ENCODE peak calls at places on chromosomes 2 and 18, in four cellular contexts. Z is HL-60, H is GM12878, R is K562. V is an unnamed sample.

GRCh38 chr2:54212456-54212855 is 43.6 kb downstream of the TSPYL6 start:
- DNase-seq in Z (no peak), H (no peak), R (no peak), V (no peak)

GRCh38 chr2:135904590-135904989 is 28.3 kb upstream of the MCM6 start:
- DNase-seq in Z (no peak), H (no peak), R (no peak), V (no peak)

GRCh38 chr2:163732718-163733117 is 3.1 kb downstream of the FIGN start:
- DNase-seq in Z (no peak), H (no peak), R (no peak), V (no peak)

GRCh38 chr2:72028996-72029395 is 118.7 kb downstream of the CYP26B1 start:
- DNase-seq in Z (no peak), H (no peak), R (no peak), V (no peak)

GRCh38 chr2:41998789-41999470 is 48.9 kb upstream of the PKDCC start:
- DNase-seq in Z (no peak), H (no peak), R (no peak), V (no peak)

GRCh38 chr2:37554157-37554515 is 117.3 kb downstream of the CDC42EP3 start:
- DNase-seq in Z (no peak), H (no peak), R (no peak), V (no peak)

GRCh38 chr2:222643134-222643533 is 12.8 kb downstream of the FARSB start:
- DNase-seq in Z (no peak), H (no peak), R (no peak), V (no peak)

GRCh38 chr2:139990646-139991335 is 1210.6 kb upstream of the NXPH2 start:
- DNase-seq in Z (no peak), H (no peak), R (no peak), V (no peak)

GRCh38 chr2:75476778-75477177 is 84.0 kb downstream of the EVA1A start:
- DNase-seq in Z (no peak), H (no peak), R (no peak), V (no peak)

GRCh38 chr2:191109888-191110287 is 40.9 kb downstream of the STAT4 start:
- DNase-seq in Z (no peak), H (no peak), R (no peak), V (no peak)

GRCh38 chr18:3647636-3648035 is 197.7 kb downstream of the TGIF1 start:
- DNase-seq in Z (no peak), H (no peak), R (no peak), V (no peak)

GRCh38 chr2:84969511-84970265 is 1.3 kb upstream of the KCMF1 start:
- DNase-seq in Z (no peak), H (no peak), R (no peak), V (no peak)

GRCh38 chr2:134452042-134452733 is 198.3 kb downstream of the MGAT5 start:
- DNase-seq in Z (no peak), H (no peak), R (no peak), V (no peak)

DNA sequence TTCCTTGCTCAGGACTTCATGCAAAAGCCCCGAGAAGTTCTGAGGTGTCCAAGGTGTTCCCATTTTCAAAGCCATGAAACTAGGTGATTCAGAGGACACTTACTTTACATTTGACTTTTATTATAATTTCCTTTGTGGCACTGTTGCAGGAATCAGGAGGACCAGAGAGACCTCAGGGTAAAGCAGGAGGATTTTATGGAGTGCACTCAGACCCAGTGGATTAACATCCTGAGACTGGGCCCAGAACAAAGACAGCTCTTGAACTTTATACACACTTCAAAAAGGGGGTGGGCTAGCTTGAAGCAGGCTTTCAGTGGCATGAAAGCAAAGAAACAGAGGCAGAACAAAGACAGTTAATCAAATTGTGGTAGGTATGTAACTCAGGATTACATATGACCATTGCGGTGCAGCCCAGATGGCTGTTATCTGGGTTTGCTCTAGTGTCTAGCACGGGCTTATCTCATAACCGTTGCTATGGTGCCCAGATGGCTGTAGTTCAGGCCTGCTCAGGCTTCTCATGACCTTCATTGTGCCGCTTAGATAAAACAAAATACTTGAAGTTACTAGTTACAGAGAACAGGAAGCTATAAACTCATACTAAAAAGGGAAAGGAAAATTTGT is 39.4 kb downstream of the TMEM182 start:
- DNase-seq in Z (no peak), H (no peak), R (peak), V (no peak)
- TF ChIP-seq SPI1 in Z (no peak), H (no peak), R (no peak), V (no peak)

GRCh38 chr2:181070834-181071200 is 90.4 kb downstream of the UBE2E3 start:
- DNase-seq in Z (no peak), H (no peak), R (no peak), V (no peak)
- TF ChIP-seq SPI1 in Z (no peak), H (no peak), R (no peak), V (no peak)

GRCh38 chr2:235857613-235858012 is 310.6 kb downstream of the GBX2 start:
- DNase-seq in Z (no peak), H (no peak), R (no peak), V (no peak)
- TF ChIP-seq SPI1 in Z (no peak), H (no peak), R (no peak), V (no peak)

GRCh38 chr18:55119434-55119833 is 160.2 kb upstream of the CCDC68 start:
- DNase-seq in Z (no peak), H (no peak), R (peak), V (no peak)

GRCh38 chr18:55113800-55114199 is 154.5 kb upstream of the CCDC68 start:
- DNase-seq in Z (no peak), H (no peak), R (no peak), V (no peak)

GRCh38 chr18:55114856-55115255 is 155.6 kb upstream of the CCDC68 start:
- DNase-seq in Z (no peak), H (no peak), R (no peak), V (no peak)

GRCh38 chr18:55116855-55117254 is 157.6 kb upstream of the CCDC68 start:
- DNase-seq in Z (no peak), H (no peak), R (no peak), V (no peak)

DNA sequence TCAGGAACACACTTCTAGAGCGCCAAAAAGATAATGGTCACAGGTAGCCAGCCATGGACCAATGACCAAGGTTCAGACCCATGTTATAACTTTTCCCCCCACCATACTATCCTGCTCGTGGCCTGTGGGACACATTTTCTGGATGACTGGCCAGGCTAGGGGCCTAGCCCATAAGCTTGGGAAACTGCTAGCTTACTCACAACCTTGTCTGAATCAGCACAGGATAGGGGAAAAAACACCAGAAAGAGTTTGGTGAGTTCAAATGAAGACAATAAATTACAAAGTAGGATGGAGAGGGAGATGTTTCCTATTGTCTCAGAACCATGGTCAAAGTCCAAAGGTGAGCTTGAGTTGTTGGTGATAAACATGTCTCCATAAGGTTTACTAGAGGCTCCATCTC is 156.3 kb upstream of the CCDC68 start:
- DNase-seq in Z (no peak), H (no peak), R (no peak), V (no peak)
- TF ChIP-seq SPI1 in Z (no peak), H (no peak), R (no peak), V (no peak)

DNA sequence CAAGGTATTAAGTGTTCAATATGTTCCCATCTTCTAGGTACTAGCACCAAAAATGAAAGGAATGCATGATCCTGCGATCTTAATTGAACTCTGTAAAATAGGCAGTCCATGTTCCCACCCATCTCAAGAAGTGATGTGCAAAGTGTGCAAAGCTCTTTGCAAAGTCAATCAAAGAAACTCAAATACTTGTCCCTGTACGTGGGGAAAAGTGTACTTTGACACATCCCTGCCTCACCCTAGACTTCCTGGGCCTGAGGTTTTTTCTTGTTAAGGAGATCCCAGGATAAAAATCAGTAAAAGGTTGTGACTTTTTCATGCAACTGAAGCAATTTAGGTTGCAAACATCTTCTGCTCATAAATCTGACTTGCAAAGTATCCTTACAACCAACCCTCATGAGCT is 25.3 kb downstream of the HNRNPA3 start:
- DNase-seq in Z (no peak), H (no peak), R (no peak), V (no peak)
- TF ChIP-seq SPI1 in Z (no peak), H (no peak), R (no peak), V (no peak)

GRCh38 chr2:225040862-225041209 is 1.4 kb downstream of the DOCK10 start:
- DNase-seq in Z (no peak), H (no peak), R (no peak), V (no peak)

GRCh38 chr2:225038076-225038571 is 4.1 kb downstream of the DOCK10 start:
- DNase-seq in Z (no peak), H (no peak), R (no peak), V (no peak)

GRCh38 chr2:225041871-225042799 is at the start of gene DOCK10:
- DNase-seq in Z (peak), H (no peak), R (no peak), V (peak)

GRCh38 chr2:225042800-225043167 is 516 bp upstream of the DOCK10 start:
- DNase-seq in Z (no peak), H (no peak), R (no peak), V (no peak)

DNA sequence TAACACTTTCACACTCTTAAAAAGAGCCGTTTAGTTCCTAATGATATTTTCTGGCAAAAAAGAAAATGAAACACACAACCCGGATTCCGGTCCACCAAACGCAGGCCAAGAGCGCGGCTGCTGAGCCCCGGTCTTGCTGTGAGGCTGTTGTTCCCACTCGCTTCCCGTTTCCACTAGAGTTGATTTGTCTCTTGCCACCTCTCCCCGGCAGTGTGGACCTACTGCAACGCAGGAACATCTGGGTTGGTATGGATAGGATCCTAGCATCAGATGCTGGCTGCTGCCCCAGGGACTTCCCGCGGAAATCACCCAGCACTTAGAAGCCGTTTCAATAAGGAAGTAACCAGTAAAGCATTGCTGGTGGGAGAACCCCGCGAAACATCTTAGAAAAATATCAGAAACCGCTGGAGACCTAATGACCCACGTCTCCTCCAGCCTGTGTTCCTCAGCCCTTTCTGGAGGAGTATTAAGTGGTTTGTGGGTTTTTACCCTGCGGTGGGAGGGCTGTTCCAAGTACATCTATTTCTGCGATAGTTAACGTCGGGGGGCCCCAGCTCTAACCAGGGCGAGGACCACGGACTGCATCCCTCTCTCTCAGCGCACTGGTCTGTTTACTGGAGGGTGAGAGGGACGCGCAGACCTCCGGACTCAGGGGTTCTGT is 928 bp downstream of the DOCK10 start:
- DNase-seq in Z (no peak), H (peak), R (no peak), V (peak)
- TF ChIP-seq SPI1 in Z (no peak), H (peak), R (no peak), V (peak)

GRCh38 chr2:213188971-213189899 is 37.8 kb upstream of the IKZF2 start:
- DNase-seq in Z (no peak), H (no peak), R (no peak), V (no peak)
- TF ChIP-seq SPI1 in Z (no peak), H (no peak), R (no peak), V (no peak)

DNA sequence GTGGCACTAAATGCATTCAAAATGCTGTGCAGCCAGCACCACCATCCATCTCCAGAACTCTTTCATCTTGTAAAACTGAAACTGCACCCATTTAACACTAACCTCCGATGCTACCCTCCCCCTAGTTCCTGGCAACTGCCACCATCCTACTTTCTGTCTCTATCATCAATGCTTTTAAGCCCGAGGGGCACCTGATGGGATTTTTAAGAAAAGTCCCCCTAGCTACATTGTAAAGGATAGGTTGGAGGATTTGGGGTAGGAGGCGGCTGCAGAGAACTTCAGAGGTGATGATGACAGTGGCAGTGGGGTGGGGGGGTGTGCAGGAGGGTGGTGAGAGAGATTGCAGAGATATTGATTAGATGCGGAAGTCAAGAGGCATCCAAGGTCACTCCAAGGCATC is 10.8 kb upstream of the YWHAQ start:
- DNase-seq in Z (no peak), H (no peak), R (no peak), V (no peak)
- TF ChIP-seq SPI1 in Z (no peak), H (no peak), R (no peak), V (no peak)

DNA sequence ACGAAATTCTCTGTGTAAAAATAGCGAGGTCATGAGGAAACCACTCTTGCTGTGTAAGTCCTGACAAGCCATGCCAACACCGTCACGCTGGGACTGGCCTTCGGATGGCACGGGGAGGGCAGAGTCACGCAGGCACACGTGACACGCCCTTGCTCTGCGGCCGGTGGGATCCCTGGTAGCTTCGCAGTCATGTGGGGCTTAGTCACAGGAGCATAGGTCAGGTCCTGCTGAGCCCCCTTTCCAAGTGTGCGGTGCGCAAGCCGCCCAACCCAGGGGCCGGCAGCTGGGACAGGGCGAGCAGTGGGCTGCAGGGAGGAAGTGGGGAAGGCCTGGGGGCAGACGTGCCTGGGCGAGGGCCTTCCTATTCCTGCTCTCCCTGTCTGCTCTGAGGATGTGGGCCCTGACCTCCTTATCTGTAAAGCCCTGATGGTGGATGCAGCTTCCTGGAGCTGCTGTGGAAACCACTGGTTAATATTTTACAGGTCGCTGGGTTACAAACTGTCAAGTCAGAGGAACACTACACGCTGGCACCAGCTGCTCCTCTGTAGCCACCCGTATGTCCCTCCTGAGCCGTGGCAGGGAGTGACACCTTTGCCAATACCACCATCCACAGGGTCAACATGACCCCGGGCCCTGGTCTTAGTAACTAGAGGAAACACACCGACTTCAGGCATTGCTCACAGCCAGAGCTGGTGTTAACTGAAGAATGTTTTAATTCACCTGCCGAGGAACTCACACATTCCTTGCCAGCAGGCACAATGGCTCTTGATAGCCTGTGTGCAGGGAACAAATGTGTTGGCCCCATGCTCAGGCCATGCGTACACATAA is 17.8 kb downstream of the MBP start:
- DNase-seq in Z (peak), H (no peak), R (no peak), V (no peak)
- TF ChIP-seq SPI1 in Z (peak), H (no peak), R (no peak), V (no peak)

V was measured in GM12891.